ENCODE peak calls at places on chromosome 19, in eight cellular contexts. I, W, C, V, Q, T, S and J are unnamed samples.

GRCh38 chr19:55651236-55651635 is 3.2 kb downstream of the CCDC106 start:
- DNase-seq in I (no peak), W (no peak), C (no peak), V (no peak), Q (no peak), T (no peak), S (no peak), J (no peak)

GRCh38 chr19:31745731-31746130 is 396.5 kb upstream of the TSHZ3 start:
- DNase-seq in I (no peak), W (no peak), C (no peak), V (no peak), Q (no peak), T (no peak), S (no peak), J (no peak)

GRCh38 chr19:47280183-47280797 is 5.6 kb downstream of the INAFM1 start:
- DNase-seq in I (no peak), W (peak), C (peak), V (peak), Q (no peak), T (no peak), S (peak), J (peak)

GRCh38 chr19:51114087-51114714 is 6.0 kb upstream of the CTU1 start:
- DNase-seq in I (no peak), W (no peak), C (no peak), V (no peak), Q (no peak), T (no peak), S (no peak), J (no peak)

GRCh38 chr19:32343550-32344262 is 1.7 kb upstream of the ZNF507 start:
- DNase-seq in I (no peak), W (no peak), C (no peak), V (no peak), Q (no peak), T (no peak), S (no peak), J (no peak)

GRCh38 chr19:42323852-42324654 is 1.4 kb upstream of the MEGF8 start:
- DNase-seq in I (no peak), W (no peak), C (peak), V (peak), Q (no peak), T (no peak), S (no peak), J (peak)

GRCh38 chr19:36775768-36776167 is 3.2 kb upstream of the ZNF850 start:
- DNase-seq in I (no peak), W (no peak), C (peak), V (no peak), Q (no peak), T (peak), S (no peak), J (no peak)

GRCh38 chr19:49929121-49929610 is at the start of the genes ATF5 and NUP62:
- DNase-seq in I (peak), W (peak), C (peak), V (peak), Q (peak), T (peak), S (peak), J (peak)

GRCh38 chr19:21482863-21483276 is 22.5 kb upstream of the ZNF429 start:
- DNase-seq in I (no peak), W (peak), C (no peak), V (peak), Q (no peak), T (peak), S (peak), J (peak)

GRCh38 chr19:4596033-4596904 is 36.8 kb upstream of the SEMA6B start:
- DNase-seq in I (no peak), W (no peak), C (no peak), V (no peak), Q (no peak), T (no peak), S (no peak), J (no peak)

GRCh38 chr19:15562861-15563260 is 52.2 kb upstream of the CYP4F8 start:
- DNase-seq in I (no peak), W (no peak), C (no peak), V (no peak), Q (no peak), T (no peak), S (no peak), J (no peak)

GRCh38 chr19:38193445-38193844 is 30.6 kb downstream of the DPF1 start:
- DNase-seq in I (no peak), W (no peak), C (no peak), V (no peak), Q (peak), T (no peak), S (no peak), J (no peak)

GRCh38 chr19:20470345-20471119 is 95.0 kb downstream of the ZNF737 start:
- DNase-seq in I (no peak), W (no peak), C (no peak), V (no peak), Q (no peak), T (no peak), S (no peak), J (no peak)

GRCh38 chr19:37718357-37718756 is 1.2 kb downstream of the ZNF607 start:
- DNase-seq in I (no peak), W (no peak), C (no peak), V (no peak), Q (no peak), T (no peak), S (no peak), J (peak)

GRCh38 chr19:41876847-41877489 is at the start of gene CD79A:
- DNase-seq in I (no peak), W (no peak), C (no peak), V (no peak), Q (no peak), T (no peak), S (no peak), J (peak)

GRCh38 chr19:39154626-39155100 is 29.1 kb downstream of the PAK4 start:
- DNase-seq in I (no peak), W (no peak), C (no peak), V (peak), Q (no peak), T (no peak), S (no peak), J (no peak)

GRCh38 chr19:28012361-28012760 is 1200.6 kb downstream of the UQCRFS1 start:
- DNase-seq in I (no peak), W (no peak), C (no peak), V (no peak), Q (no peak), T (no peak), S (no peak), J (peak)